ENCODE peak calls at places on chromosomes 12 and 14, in eight cellular contexts. One of them, this sample, is unnamed.

GRCh38 chr14:64682173-64682710 is 22.0 kb upstream of the PLEKHG3 start:
- DNase-seq in bronchial epithelial cell: peak; percentile 93
- DNase-seq in NCI-H1092: no peak
- DNase-seq in RCC 7860: no peak
- DNase-seq in HEK293T: no peak
- DNase-seq in type B pancreatic cell: no peak
- DNase-seq in HS-27A: no peak
- DNase-seq in SW480: no peak
- DNase-seq in this sample: no peak

GRCh38 chr12:103523771-103524170 is 28.0 kb upstream of the C12orf42 start:
- DNase-seq in bronchial epithelial cell: peak; percentile 85
- DNase-seq in NCI-H1092: no peak
- DNase-seq in RCC 7860: no peak
- DNase-seq in HEK293T: no peak
- DNase-seq in type B pancreatic cell: no peak
- DNase-seq in HS-27A: no peak
- DNase-seq in SW480: no peak
- DNase-seq in this sample: no peak

GRCh38 chr14:77965919-77966435 is 166.1 kb downstream of the ADCK1 start:
- DNase-seq in bronchial epithelial cell: peak; percentile 44
- DNase-seq in NCI-H1092: peak; percentile 27
- DNase-seq in RCC 7860: peak; percentile 80
- DNase-seq in HEK293T: no peak
- DNase-seq in type B pancreatic cell: no peak
- DNase-seq in HS-27A: no peak
- DNase-seq in SW480: peak; percentile 36
- DNase-seq in this sample: no peak

GRCh38 chr12:7787574-7788315 is 1.5 kb upstream of the NANOG start:
- DNase-seq in bronchial epithelial cell: no peak
- DNase-seq in NCI-H1092: no peak
- DNase-seq in RCC 7860: no peak
- DNase-seq in HEK293T: no peak
- DNase-seq in type B pancreatic cell: no peak
- DNase-seq in HS-27A: no peak
- DNase-seq in SW480: no peak
- DNase-seq in this sample: no peak

GRCh38 chr14:45114327-45114726 is 20.0 kb downstream of the FKBP3 start:
- DNase-seq in bronchial epithelial cell: no peak
- DNase-seq in NCI-H1092: no peak
- DNase-seq in RCC 7860: no peak
- DNase-seq in HEK293T: no peak
- DNase-seq in type B pancreatic cell: no peak
- DNase-seq in HS-27A: no peak
- DNase-seq in SW480: no peak
- DNase-seq in this sample: no peak

GRCh38 chr14:45085004-45085403 is 1.1 kb downstream of the PRPF39 start:
- DNase-seq in bronchial epithelial cell: peak; percentile 29
- DNase-seq in NCI-H1092: no peak
- DNase-seq in RCC 7860: no peak
- DNase-seq in HEK293T: no peak
- DNase-seq in type B pancreatic cell: no peak
- DNase-seq in HS-27A: no peak
- DNase-seq in SW480: peak; percentile 7
- DNase-seq in this sample: no peak

GRCh38 chr12:29232086-29232485 is 83.0 kb downstream of the FAR2 start:
- DNase-seq in bronchial epithelial cell: no peak
- DNase-seq in NCI-H1092: no peak
- DNase-seq in RCC 7860: no peak
- DNase-seq in HEK293T: no peak
- DNase-seq in type B pancreatic cell: no peak
- DNase-seq in HS-27A: no peak
- DNase-seq in SW480: no peak
- DNase-seq in this sample: no peak

GRCh38 chr12:27493260-27493935 is 30.6 kb upstream of the PPFIBP1 start:
- DNase-seq in bronchial epithelial cell: peak; percentile 22
- DNase-seq in NCI-H1092: no peak
- DNase-seq in RCC 7860: peak; percentile 35
- DNase-seq in HEK293T: no peak
- DNase-seq in type B pancreatic cell: no peak
- DNase-seq in HS-27A: peak; percentile 30
- DNase-seq in SW480: peak; percentile 78
- DNase-seq in this sample: no peak

GRCh38 chr14:59356783-59357182 is 108.4 kb downstream of the GPR135 start:
- DNase-seq in bronchial epithelial cell: no peak
- DNase-seq in NCI-H1092: no peak
- DNase-seq in RCC 7860: no peak
- DNase-seq in HEK293T: no peak
- DNase-seq in type B pancreatic cell: no peak
- DNase-seq in HS-27A: no peak
- DNase-seq in SW480: no peak
- DNase-seq in this sample: no peak

GRCh38 chr14:92670177-92670576 is 78.2 kb downstream of the LGMN start:
- DNase-seq in bronchial epithelial cell: no peak
- DNase-seq in NCI-H1092: no peak
- DNase-seq in RCC 7860: no peak
- DNase-seq in HEK293T: no peak
- DNase-seq in type B pancreatic cell: no peak
- DNase-seq in HS-27A: no peak
- DNase-seq in SW480: no peak
- DNase-seq in this sample: no peak

GRCh38 chr12:3427956-3428355 is 63.0 kb upstream of the PRMT8 start:
- DNase-seq in bronchial epithelial cell: no peak
- DNase-seq in NCI-H1092: no peak
- DNase-seq in RCC 7860: no peak
- DNase-seq in HEK293T: no peak
- DNase-seq in type B pancreatic cell: no peak
- DNase-seq in HS-27A: no peak
- DNase-seq in SW480: no peak
- DNase-seq in this sample: no peak

GRCh38 chr14:30550335-30550734 is 8.6 kb upstream of the G2E3 start:
- DNase-seq in bronchial epithelial cell: peak; percentile 74
- DNase-seq in NCI-H1092: no peak
- DNase-seq in RCC 7860: no peak
- DNase-seq in HEK293T: no peak
- DNase-seq in type B pancreatic cell: no peak
- DNase-seq in HS-27A: no peak
- DNase-seq in SW480: no peak
- DNase-seq in this sample: no peak

GRCh38 chr14:33647385-33647786 is 303.5 kb downstream of the EGLN3 start:
- DNase-seq in bronchial epithelial cell: peak; percentile 100
- DNase-seq in NCI-H1092: no peak
- DNase-seq in RCC 7860: peak; percentile 83
- DNase-seq in HEK293T: no peak
- DNase-seq in type B pancreatic cell: no peak
- DNase-seq in HS-27A: peak; percentile 95
- DNase-seq in SW480: peak; percentile 35
- DNase-seq in this sample: no peak

GRCh38 chr12:51449569-51450246 is 25.1 kb downstream of the SLC4A8 start:
- DNase-seq in bronchial epithelial cell: peak; percentile 35
- DNase-seq in NCI-H1092: no peak
- DNase-seq in RCC 7860: no peak
- DNase-seq in HEK293T: no peak
- DNase-seq in type B pancreatic cell: no peak
- DNase-seq in HS-27A: no peak
- DNase-seq in SW480: peak; percentile 27
- DNase-seq in this sample: no peak

GRCh38 chr14:102544745-102545460 is 35.3 kb upstream of the ANKRD9 start:
- DNase-seq in bronchial epithelial cell: no peak
- DNase-seq in NCI-H1092: no peak
- DNase-seq in RCC 7860: no peak
- DNase-seq in HEK293T: no peak
- DNase-seq in type B pancreatic cell: no peak
- DNase-seq in HS-27A: no peak
- DNase-seq in SW480: no peak
- DNase-seq in this sample: no peak

GRCh38 chr14:92426237-92426636 is 87.3 kb upstream of the RIN3 start:
- DNase-seq in bronchial epithelial cell: peak; percentile 4
- DNase-seq in NCI-H1092: no peak
- DNase-seq in RCC 7860: no peak
- DNase-seq in HEK293T: no peak
- DNase-seq in type B pancreatic cell: no peak
- DNase-seq in HS-27A: no peak
- DNase-seq in SW480: no peak
- DNase-seq in this sample: no peak

GRCh38 chr12:120775862-120776552 is 50.4 kb downstream of the ACADS start:
- DNase-seq in bronchial epithelial cell: no peak
- DNase-seq in NCI-H1092: no peak
- DNase-seq in RCC 7860: no peak
- DNase-seq in HEK293T: no peak
- DNase-seq in type B pancreatic cell: no peak
- DNase-seq in HS-27A: no peak
- DNase-seq in SW480: no peak
- DNase-seq in this sample: no peak

GRCh38 chr12:58711968-58712367 is 208.3 kb downstream of the LRIG3 start:
- DNase-seq in bronchial epithelial cell: no peak
- DNase-seq in NCI-H1092: no peak
- DNase-seq in RCC 7860: peak; percentile 8
- DNase-seq in HEK293T: no peak
- DNase-seq in type B pancreatic cell: no peak
- DNase-seq in HS-27A: no peak
- DNase-seq in SW480: no peak
- DNase-seq in this sample: no peak

GRCh38 chr12:85568395-85569103 is 267.7 kb downstream of the RASSF9 start:
- DNase-seq in bronchial epithelial cell: peak; percentile 25
- DNase-seq in NCI-H1092: no peak
- DNase-seq in RCC 7860: no peak
- DNase-seq in HEK293T: no peak
- DNase-seq in type B pancreatic cell: no peak
- DNase-seq in HS-27A: no peak
- DNase-seq in SW480: peak; percentile 92
- DNase-seq in this sample: no peak

GRCh38 chr12:126512916-126513913 is 1448.0 kb downstream of the AACS start:
- DNase-seq in bronchial epithelial cell: no peak
- DNase-seq in NCI-H1092: no peak
- DNase-seq in RCC 7860: no peak
- DNase-seq in HEK293T: no peak
- DNase-seq in type B pancreatic cell: no peak
- DNase-seq in HS-27A: no peak
- DNase-seq in SW480: no peak
- DNase-seq in this sample: no peak

GRCh38 chr12:31000751-31001150 is 72.9 kb upstream of the DDX11 start:
- DNase-seq in bronchial epithelial cell: no peak
- DNase-seq in NCI-H1092: no peak
- DNase-seq in RCC 7860: peak; percentile 28
- DNase-seq in HEK293T: no peak
- DNase-seq in type B pancreatic cell: no peak
- DNase-seq in HS-27A: no peak
- DNase-seq in SW480: peak; percentile 91
- DNase-seq in this sample: no peak

GRCh38 chr14:76432967-76433752 is 57.2 kb downstream of the ESRRB start:
- DNase-seq in bronchial epithelial cell: no peak
- DNase-seq in NCI-H1092: no peak
- DNase-seq in RCC 7860: no peak
- DNase-seq in HEK293T: no peak
- DNase-seq in type B pancreatic cell: no peak
- DNase-seq in HS-27A: no peak
- DNase-seq in SW480: no peak
- DNase-seq in this sample: no peak

GRCh38 chr12:68405292-68405900 is 73.2 kb upstream of the MDM1 start:
- DNase-seq in bronchial epithelial cell: no peak
- DNase-seq in NCI-H1092: no peak
- DNase-seq in RCC 7860: no peak
- DNase-seq in HEK293T: no peak
- DNase-seq in type B pancreatic cell: no peak
- DNase-seq in HS-27A: no peak
- DNase-seq in SW480: no peak
- DNase-seq in this sample: no peak

GRCh38 chr14:100341301-100342031 is 18.3 kb downstream of the SLC25A47 start:
- DNase-seq in bronchial epithelial cell: peak; percentile 79
- DNase-seq in NCI-H1092: no peak
- DNase-seq in RCC 7860: peak; percentile 56
- DNase-seq in HEK293T: no peak
- DNase-seq in type B pancreatic cell: no peak
- DNase-seq in HS-27A: peak; percentile 8
- DNase-seq in SW480: peak; percentile 57
- DNase-seq in this sample: no peak

GRCh38 chr12:55738113-55739024 is 4.6 kb upstream of the GDF11 start:
- DNase-seq in bronchial epithelial cell: peak; percentile 77
- DNase-seq in NCI-H1092: peak; percentile 78
- DNase-seq in RCC 7860: peak; percentile 54
- DNase-seq in HEK293T: peak; percentile 76
- DNase-seq in type B pancreatic cell: no peak
- DNase-seq in HS-27A: no peak
- DNase-seq in SW480: peak; percentile 77
- DNase-seq in this sample: peak; percentile 61

GRCh38 chr12:86122846-86123468 is 133.2 kb downstream of the MGAT4C start:
- DNase-seq in bronchial epithelial cell: peak; percentile 47
- DNase-seq in NCI-H1092: no peak
- DNase-seq in RCC 7860: peak; percentile 20
- DNase-seq in HEK293T: no peak
- DNase-seq in type B pancreatic cell: no peak
- DNase-seq in HS-27A: no peak
- DNase-seq in SW480: no peak
- DNase-seq in this sample: no peak

GRCh38 chr12:3116106-3116898 is 39.1 kb downstream of the TSPAN9 start:
- DNase-seq in bronchial epithelial cell: no peak
- DNase-seq in NCI-H1092: no peak
- DNase-seq in RCC 7860: no peak
- DNase-seq in HEK293T: no peak
- DNase-seq in type B pancreatic cell: no peak
- DNase-seq in HS-27A: no peak
- DNase-seq in SW480: no peak
- DNase-seq in this sample: no peak